ENCODE peak calls at places on chromosomes 7 and 10, in ten cellular contexts. Q is heart left ventricle, A is BE2C, D is foreskin fibroblast, K is cardiac fibroblast, I is A549, V is AG10803, W is psoas muscle, M is AG04449, T is SK-N-SH. H is an unnamed sample.

GRCh38 chr10:131257027-131257426 is 54.5 kb downstream of the TCERG1L start:
- DNase-seq in I (no peak), K (no peak), V (no peak), Q (no peak), M (no peak), W (peak), A (no peak), T (no peak), D (no peak), H (no peak)

GRCh38 chr10:3704565-3705360 is 80.2 kb downstream of the KLF6 start:
- DNase-seq in Q (no peak), K (no peak), T (no peak), A (no peak), M (no peak), W (no peak), D (no peak), I (no peak), V (no peak), H (no peak)

GRCh38 chr10:13056461-13057077 is 43.4 kb upstream of the OPTN start:
- DNase-seq in K (peak), T (peak), D (peak), A (peak), W (no peak), I (peak), M (no peak), Q (no peak), V (no peak), H (no peak)

GRCh38 chr10:54133201-54133600 is 667.8 kb downstream of the PCDH15 start:
- DNase-seq in M (no peak), A (no peak), K (no peak), Q (no peak), W (no peak), I (no peak), D (no peak), T (peak), V (no peak), H (no peak)

GRCh38 chr7:111238891-111239290 is 148.0 kb downstream of the LRRN3 start:
- DNase-seq in Q (no peak), D (no peak), K (peak), I (no peak), V (no peak), M (no peak), A (no peak), W (no peak), T (no peak), H (no peak)

GRCh38 chr7:30657131-30657530 is 25.1 kb downstream of the CRHR2 start:
- DNase-seq in I (no peak), V (no peak), Q (no peak), T (no peak), M (no peak), A (no peak), K (no peak), D (no peak), W (no peak), H (no peak)

GRCh38 chr7:133575726-133576125 is 322.8 kb downstream of the EXOC4 start:
- DNase-seq in T (peak), W (no peak), A (peak), M (no peak), V (peak), I (no peak), Q (no peak), D (peak), K (peak), H (no peak)

GRCh38 chr7:134599371-134599770 is 47.3 kb upstream of the BPGM start:
- DNase-seq in K (no peak), I (no peak), M (no peak), D (no peak), T (no peak), W (peak), A (peak), Q (peak), V (no peak), H (no peak)

GRCh38 chr10:74825371-74826141 is 844 bp upstream of the KAT6B start:
- DNase-seq in Q (no peak), A (peak), M (no peak), I (no peak), T (peak), D (peak), K (no peak), V (no peak), W (no peak), H (peak)

GRCh38 chr10:60739581-60739980 is 38.7 kb upstream of the CDK1 start:
- DNase-seq in M (peak), T (no peak), V (no peak), D (no peak), A (no peak), W (no peak), K (peak), Q (no peak), I (no peak), H (no peak)

GRCh38 chr7:107946451-107946850 is 55.5 kb downstream of the DLD start:
- DNase-seq in I (no peak), M (no peak), Q (no peak), W (no peak), K (no peak), D (peak), A (no peak), V (peak), T (no peak), H (no peak)

GRCh38 chr7:104552102-104552501 is 223.7 kb downstream of the LHFPL3 start:
- DNase-seq in V (peak), W (no peak), M (no peak), A (no peak), Q (peak), T (no peak), D (peak), K (peak), I (peak), H (no peak)

GRCh38 chr7:75915416-75916156 is 631 bp downstream of the POR start:
- DNase-seq in K (peak), Q (peak), A (no peak), V (peak), I (no peak), D (peak), W (peak), M (no peak), T (peak), H (no peak)

GRCh38 chr10:20624642-20625041 is 272.5 kb downstream of the NEBL start:
- DNase-seq in K (peak), T (no peak), V (peak), I (peak), Q (no peak), D (peak), M (no peak), W (peak), A (no peak), H (no peak)

GRCh38 chr7:1664711-1665591 is 5.1 kb upstream of the ELFN1 start:
- DNase-seq in M (no peak), W (peak), V (peak), I (peak), K (peak), A (peak), Q (peak), D (peak), T (peak), H (peak)

GRCh38 chr7:26705567-26705966 is 158.8 kb downstream of the SKAP2 start:
- DNase-seq in D (peak), V (peak), A (no peak), T (peak), M (peak), K (peak), Q (no peak), I (peak), W (no peak), H (no peak)

GRCh38 chr10:50398383-50398782 is 147.1 kb upstream of the ASAH2 start:
- DNase-seq in W (no peak), Q (no peak), D (peak), M (no peak), K (peak), V (peak), I (no peak), A (no peak), T (no peak), H (no peak)

GRCh38 chr10:86371116-86371515 is 4.5 kb upstream of the GRID1 start:
- DNase-seq in D (no peak), K (no peak), W (no peak), V (no peak), T (no peak), I (no peak), M (no peak), Q (no peak), A (no peak), H (no peak)

GRCh38 chr7:151598045-151598444 is 78.3 kb upstream of the RHEB start:
- DNase-seq in V (peak), D (peak), Q (no peak), I (no peak), W (no peak), T (no peak), A (no peak), M (peak), K (peak), H (no peak)

GRCh38 chr7:79290841-79291497 is 162.5 kb downstream of the MAGI2 start:
- DNase-seq in Q (no peak), A (no peak), I (peak), W (no peak), M (no peak), D (peak), T (no peak), V (no peak), K (no peak), H (no peak)

GRCh38 chr7:26090927-26091519 is 61.0 kb upstream of the NFE2L3 start:
- DNase-seq in D (peak), V (peak), W (no peak), I (peak), T (peak), Q (no peak), K (peak), M (peak), A (no peak), H (no peak)

GRCh38 chr10:60534791-60535389 is 145.2 kb upstream of the ANK3 start:
- DNase-seq in I (no peak), Q (no peak), K (no peak), D (no peak), W (no peak), M (no peak), A (no peak), T (no peak), V (no peak), H (no peak)

GRCh38 chr7:138797715-138798320 is at the start of the genes ATP6V0A4 and TMEM213:
- DNase-seq in Q (no peak), A (no peak), I (no peak), V (no peak), W (no peak), T (no peak), D (no peak), K (no peak), M (no peak), H (no peak)

GRCh38 chr7:15280078-15280734 is 281.6 kb downstream of the AGMO start:
- DNase-seq in A (no peak), K (peak), D (peak), I (no peak), W (no peak), Q (peak), T (no peak), M (no peak), V (no peak), H (no peak)

GRCh38 chr10:60606343-60607080 is 171.8 kb upstream of the CDK1 start:
- DNase-seq in M (peak), K (peak), D (peak), Q (no peak), I (no peak), V (peak), T (no peak), W (no peak), A (no peak), H (peak)

GRCh38 chr7:71290382-71290781 is 158.4 kb downstream of the GALNT17 start:
- DNase-seq in I (no peak), W (no peak), K (no peak), V (no peak), T (no peak), D (no peak), Q (peak), A (no peak), M (no peak), H (no peak)

GRCh38 chr7:29801929-29802328 is 4.4 kb upstream of the WIPF3 start:
- DNase-seq in Q (no peak), K (no peak), I (no peak), W (no peak), A (no peak), T (no peak), M (no peak), D (no peak), V (no peak), H (no peak)

GRCh38 chr10:50373821-50374501 is 122.6 kb upstream of the ASAH2 start:
- DNase-seq in V (peak), M (peak), A (no peak), T (no peak), D (peak), Q (no peak), W (no peak), I (no peak), K (peak), H (no peak)

GRCh38 chr10:125407000-125407502 is 246.7 kb upstream of the CTBP2 start:
- DNase-seq in Q (no peak), T (no peak), I (peak), W (no peak), A (no peak), D (peak), M (no peak), K (no peak), V (peak), H (no peak)

GRCh38 chr10:75498866-75499265 is 67.4 kb downstream of the LRMDA start:
- DNase-seq in A (no peak), M (no peak), K (no peak), Q (no peak), T (no peak), I (no peak), D (no peak), W (no peak), V (no peak), H (no peak)

GRCh38 chr7:39560398-39560797 is 5.8 kb upstream of the YAE1 start:
- DNase-seq in W (no peak), M (no peak), K (peak), T (no peak), Q (no peak), V (no peak), I (no peak), D (peak), A (no peak), H (no peak)

GRCh38 chr7:133958822-133959221 is 168.3 kb upstream of the LRGUK start:
- DNase-seq in W (no peak), T (no peak), K (no peak), I (no peak), V (no peak), A (no peak), D (no peak), Q (no peak), M (no peak), H (no peak)

GRCh38 chr10:1171586-1171985 is 115.4 kb downstream of the WDR37 start:
- DNase-seq in T (no peak), I (no peak), V (no peak), M (no peak), Q (no peak), D (no peak), K (no peak), A (no peak), W (no peak), H (no peak)

GRCh38 chr10:113661332-113661731 is 2.5 kb downstream of the NRAP start:
- DNase-seq in T (no peak), K (no peak), Q (peak), D (no peak), I (no peak), A (no peak), M (no peak), W (no peak), V (no peak), H (no peak)

DNA sequence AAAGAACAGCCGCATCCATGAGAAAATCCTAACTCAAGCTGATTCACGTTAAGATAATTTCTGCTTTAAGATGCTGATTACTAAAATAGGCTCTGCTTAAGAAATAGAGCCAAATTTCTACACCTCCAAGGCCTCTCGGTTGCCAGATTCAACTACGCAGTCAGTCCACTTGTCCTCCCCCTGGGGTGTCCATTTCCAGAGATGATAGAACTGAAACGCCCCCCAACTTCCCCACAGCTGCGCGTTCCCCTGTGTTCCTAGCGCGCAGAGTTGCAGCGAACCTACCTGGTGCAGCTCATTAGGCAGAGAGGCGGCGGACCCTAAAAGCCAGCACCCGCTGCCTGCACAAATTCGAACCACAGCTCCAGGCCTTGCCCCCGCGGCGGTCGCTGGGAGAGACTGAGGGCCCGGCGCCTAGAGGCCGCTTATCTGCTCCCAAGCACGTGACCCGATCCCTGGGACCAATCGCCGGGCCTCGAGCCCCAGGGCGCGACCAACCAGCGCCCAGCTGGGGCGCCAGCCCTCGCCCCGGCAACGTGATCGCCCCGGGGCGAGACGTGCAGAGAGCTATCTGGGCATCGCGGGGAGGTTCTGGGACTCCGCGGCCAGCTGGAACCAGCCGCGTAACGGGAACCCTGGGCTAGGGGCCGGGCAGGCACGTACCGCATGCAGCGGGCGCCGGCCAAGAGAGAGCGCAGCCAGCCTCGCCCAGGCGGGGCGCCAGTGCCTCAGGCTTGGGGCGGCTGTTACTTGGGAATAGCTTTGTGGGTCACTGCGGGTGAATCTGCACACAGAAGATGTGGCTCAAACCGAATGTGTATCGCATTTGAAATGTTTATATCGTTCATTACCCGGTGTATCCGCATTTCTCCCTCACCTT is at the start of gene PPP1R3C:
- DNase-seq in A (peak), M (peak), V (peak), Q (peak), T (peak), I (peak), K (peak), D (peak), W (peak), H (no peak)
- TF ChIP-seq CTCF in A (peak), M (peak), V (peak), Q (peak), T (peak), I (peak), K (peak), D (peak), W (peak), H (no peak)

DNA sequence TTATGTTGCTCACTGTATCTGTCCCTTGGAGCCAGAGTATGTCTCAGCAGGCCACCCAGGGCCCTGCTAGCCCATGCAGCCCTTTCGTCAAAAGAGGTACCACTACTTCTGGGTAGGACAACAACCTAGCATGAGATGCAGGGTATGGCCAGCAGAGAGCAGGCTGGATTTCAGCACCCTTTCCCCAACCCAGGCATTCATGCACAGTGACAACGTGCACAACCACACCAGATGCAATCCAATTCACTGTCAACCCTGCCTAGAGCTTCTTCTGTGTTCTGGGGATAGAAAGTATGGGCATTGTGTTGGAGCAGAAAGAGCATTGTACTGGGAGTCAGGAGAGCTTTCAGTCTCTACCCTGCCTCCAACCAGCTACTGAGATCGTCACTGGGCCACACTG is 37.9 kb downstream of the JAZF1 start:
- DNase-seq in A (no peak), T (no peak), Q (no peak), I (no peak), M (no peak), W (no peak), V (no peak), K (no peak), D (no peak), H (no peak)
- TF ChIP-seq CTCF in A (peak), T (no peak), Q (no peak), I (no peak), M (no peak), W (no peak), V (no peak), K (no peak), D (no peak), H (peak)

GRCh38 chr10:27784272-27784671 is 38.7 kb upstream of the MKX start:
- DNase-seq in W (no peak), V (no peak), K (no peak), I (no peak), Q (no peak), M (no peak), T (no peak), A (no peak), D (no peak), H (no peak)

GRCh38 chr10:27779462-27779861 is 33.8 kb upstream of the MKX start:
- DNase-seq in I (no peak), A (no peak), T (no peak), W (no peak), M (peak), D (no peak), V (peak), K (no peak), Q (no peak), H (no peak)

GRCh38 chr10:27783660-27784059 is 38.0 kb upstream of the MKX start:
- DNase-seq in K (peak), T (no peak), D (peak), M (peak), W (no peak), I (peak), A (no peak), Q (no peak), V (peak), H (peak)
- TF ChIP-seq CTCF in K (no peak), T (peak), D (peak), M (peak), W (peak), I (no peak), A (peak), Q (peak), V (peak), H (peak)

DNA sequence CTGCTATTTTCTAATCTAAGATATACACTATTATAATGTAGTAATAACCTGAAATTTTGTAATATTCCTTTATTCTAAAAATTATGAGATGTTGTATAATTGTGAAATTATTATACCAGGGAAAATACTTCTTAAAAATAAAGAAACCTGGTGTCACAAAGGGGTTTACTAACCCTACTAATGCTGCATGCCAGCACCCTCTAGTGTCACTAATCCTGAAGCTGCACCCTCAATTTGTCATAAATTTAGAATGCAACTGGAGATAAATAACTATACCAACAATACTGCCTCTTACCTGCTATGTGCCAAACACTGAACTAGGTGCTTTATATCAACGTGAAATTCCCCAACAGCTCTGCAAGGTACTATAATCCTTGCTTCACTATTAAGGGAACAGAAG is 30.8 kb downstream of the TM9SF3 start:
- DNase-seq in A (peak), W (no peak), M (no peak), I (no peak), T (peak), V (no peak), K (peak), D (peak), Q (no peak), H (no peak)
- TF ChIP-seq CTCF in A (peak), W (peak), M (peak), I (peak), T (peak), V (peak), K (peak), D (peak), Q (peak), H (peak)

GRCh38 chr10:46326066-46326465 is 39.3 kb downstream of the ANTXRL start:
- DNase-seq in D (no peak), V (no peak), M (no peak), W (no peak), I (no peak), K (no peak), A (no peak), T (no peak), Q (no peak), H (no peak)

GRCh38 chr10:46327685-46328084 is 40.9 kb downstream of the ANTXRL start:
- DNase-seq in A (peak), K (no peak), Q (no peak), D (no peak), W (no peak), V (no peak), M (no peak), I (no peak), T (no peak), H (no peak)

GRCh38 chr10:46323176-46323575 is 36.4 kb downstream of the ANTXRL start:
- DNase-seq in A (no peak), K (no peak), D (no peak), V (no peak), T (no peak), I (no peak), Q (no peak), W (no peak), M (no peak), H (no peak)

GRCh38 chr10:46326971-46327370 is 40.2 kb downstream of the ANTXRL start:
- DNase-seq in W (no peak), M (no peak), V (no peak), K (no peak), A (no peak), T (no peak), I (no peak), Q (no peak), D (no peak), H (no peak)

GRCh38 chr10:46325021-46325420 is 38.2 kb downstream of the ANTXRL start:
- DNase-seq in I (peak), M (no peak), V (no peak), Q (no peak), K (peak), D (no peak), W (no peak), T (no peak), A (no peak), H (no peak)
- TF ChIP-seq CTCF in I (peak), M (peak), V (peak), Q (peak), K (peak), D (peak), W (peak), T (peak), A (peak), H (no peak)

H was measured in CD14-positive monocyte.